ENCODE peak calls at places on chromosome 1, in ten cellular contexts. S is nephron progenitor cell, F is GM10248, R is IMR-90, O is GM12865, B is SK-N-SH, V is GM06990, K is dorsolateral prefrontal cortex, P is tibial artery, N is uterus. A is an unnamed sample.

GRCh38 chr1:150553392-150554085 is 4.3 kb downstream of the ADAMTSL4 start:
- DNase-seq in S (no peak), F (no peak), R (no peak), O (no peak), B (no peak), V (no peak), K (no peak), P (no peak), N (no peak), A (peak)

GRCh38 chr1:99645199-99645598 is 714 bp upstream of the PALMD start:
- DNase-seq in S (no peak), F (no peak), R (peak), O (no peak), B (no peak), V (no peak), K (no peak), P (peak), N (peak), A (no peak)

GRCh38 chr1:183914891-183915290 is 110.0 kb downstream of the RGL1 start:
- DNase-seq in S (no peak), F (no peak), R (no peak), O (no peak), B (no peak), V (no peak), K (no peak), P (no peak), N (no peak), A (no peak)

GRCh38 chr1:53350853-53351767 is 23.2 kb upstream of the LRP8 start:
- DNase-seq in S (no peak), F (no peak), R (no peak), O (no peak), B (no peak), V (no peak), K (no peak), P (peak), N (no peak), A (no peak)

GRCh38 chr1:206717237-206717989 is 32.7 kb downstream of the MAPKAPK2 start:
- DNase-seq in S (no peak), F (peak), R (no peak), O (peak), B (no peak), V (no peak), K (no peak), P (no peak), N (no peak), A (no peak)

GRCh38 chr1:21277178-21277577 is 13.1 kb downstream of the ECE1 start:
- DNase-seq in S (no peak), F (no peak), R (no peak), O (no peak), B (no peak), V (no peak), K (peak), P (no peak), N (no peak), A (no peak)

GRCh38 chr1:35557611-35558373 is at the start of gene NCDN:
- DNase-seq in S (peak), F (peak), R (peak), O (peak), B (peak), V (peak), K (peak), P (peak), N (peak), A (peak)

GRCh38 chr1:6358757-6359567 is 34.6 kb downstream of the ACOT7 start:
- DNase-seq in S (no peak), F (peak), R (peak), O (peak), B (peak), V (peak), K (peak), P (no peak), N (peak), A (no peak)

GRCh38 chr1:185406006-185406974 is 89.2 kb upstream of the IVNS1ABP start:
- DNase-seq in S (no peak), F (no peak), R (no peak), O (peak), B (no peak), V (no peak), K (no peak), P (no peak), N (no peak), A (no peak)

GRCh38 chr1:210758761-210759160 is 375.2 kb downstream of the KCNH1 start:
- DNase-seq in S (no peak), F (no peak), R (no peak), O (no peak), B (no peak), V (no peak), K (no peak), P (no peak), N (no peak), A (no peak)

GRCh38 chr1:183215076-183215720 is 29.1 kb downstream of the LAMC2 start:
- DNase-seq in S (no peak), F (no peak), R (no peak), O (no peak), B (no peak), V (no peak), K (no peak), P (no peak), N (no peak), A (peak)

GRCh38 chr1:178020968-178021640 is 51.2 kb upstream of the SEC16B start:
- DNase-seq in S (no peak), F (no peak), R (peak), O (no peak), B (no peak), V (no peak), K (no peak), P (no peak), N (no peak), A (no peak)

DNA sequence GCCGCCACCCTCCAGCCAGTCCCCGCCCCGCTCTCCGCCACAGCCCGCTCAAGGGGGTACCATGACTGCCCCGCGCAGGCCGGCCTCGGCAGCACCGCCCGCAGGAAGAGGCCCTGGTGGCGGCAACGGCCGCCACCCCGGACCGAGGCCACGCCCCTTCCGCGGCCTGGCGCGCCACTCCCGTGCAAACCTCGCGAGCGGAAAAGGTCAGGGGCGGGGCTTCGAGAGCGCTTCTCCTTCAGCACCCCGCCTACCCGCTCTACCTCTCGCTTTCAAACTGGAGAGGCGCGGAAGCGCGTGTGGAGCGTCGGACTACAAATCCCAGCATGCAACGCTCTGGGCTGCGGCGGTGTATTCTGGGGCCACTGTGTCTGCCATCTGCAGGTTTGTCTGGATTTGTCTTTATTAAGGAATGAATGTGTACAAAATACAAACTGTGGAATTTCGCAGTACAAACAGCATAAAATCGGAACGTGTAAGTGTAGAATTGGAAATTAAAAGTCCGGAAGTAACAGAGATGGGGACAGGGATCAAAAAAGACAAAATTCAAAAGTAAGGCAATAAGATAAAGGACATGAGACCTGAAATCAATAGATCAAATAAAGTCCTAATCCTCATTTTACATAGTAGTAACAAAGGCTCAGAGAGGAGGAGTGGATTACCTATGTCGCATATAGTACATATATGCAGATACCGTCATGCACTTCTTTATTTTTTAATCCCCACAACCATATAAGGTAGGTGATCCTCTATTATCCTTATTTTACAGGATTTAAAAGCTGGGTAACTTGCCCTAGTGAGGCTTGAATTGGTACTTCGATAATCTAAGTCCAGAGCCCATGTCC is 464 bp upstream of the ADSS2 start:
- DNase-seq in S (peak), F (peak), R (peak), O (peak), B (peak), V (peak), K (peak), P (peak), N (peak), A (peak)
- TF ChIP-seq CTCF in S (peak), F (peak), R (peak), O (peak), B (peak), V (peak), K (peak), P (peak), N (peak), A (no peak)

DNA sequence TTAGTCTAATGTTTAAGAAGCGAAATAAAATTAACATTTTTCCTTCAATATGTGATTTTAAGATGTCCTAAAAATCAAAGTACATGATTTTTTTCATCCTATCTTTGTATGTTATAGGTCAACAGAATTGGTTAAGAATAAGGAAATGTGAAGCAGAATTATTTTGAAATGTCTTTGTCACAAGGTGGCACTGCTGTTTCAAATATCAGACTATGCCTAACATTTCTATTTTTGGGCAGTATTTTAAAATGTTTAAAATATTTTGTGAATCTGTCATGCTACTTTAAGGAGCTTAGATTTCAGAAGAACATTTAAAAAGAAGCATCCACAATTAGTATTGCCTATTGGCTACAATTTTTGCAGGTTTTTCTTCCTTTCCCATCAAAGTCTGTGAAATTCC is 38.7 kb downstream of the AMY1C start:
- DNase-seq in S (no peak), F (no peak), R (no peak), O (peak), B (no peak), V (no peak), K (no peak), P (no peak), N (no peak), A (no peak)
- TF ChIP-seq CTCF in S (peak), F (peak), R (peak), O (peak), B (peak), V (peak), K (peak), P (peak), N (no peak), A (no peak)

GRCh38 chr1:154990276-154990675 is 3.1 kb upstream of the LENEP start:
- DNase-seq in S (no peak), F (no peak), R (no peak), O (no peak), B (peak), V (no peak), K (no peak), P (no peak), N (no peak), A (no peak)

GRCh38 chr1:154989195-154989860 is 4.1 kb upstream of the LENEP start:
- DNase-seq in S (no peak), F (no peak), R (no peak), O (no peak), B (no peak), V (no peak), K (no peak), P (no peak), N (no peak), A (no peak)

GRCh38 chr1:154994269-154994977 is 1.0 kb downstream of the LENEP start:
- DNase-seq in S (no peak), F (no peak), R (no peak), O (no peak), B (no peak), V (no peak), K (no peak), P (no peak), N (no peak), A (no peak)

GRCh38 chr1:154993572-154994268 is at the start of gene LENEP:
- DNase-seq in S (no peak), F (no peak), R (no peak), O (no peak), B (peak), V (no peak), K (no peak), P (peak), N (no peak), A (no peak)

GRCh38 chr1:154992721-154993571 is 440 bp upstream of the LENEP start:
- DNase-seq in S (no peak), F (no peak), R (peak), O (no peak), B (no peak), V (no peak), K (no peak), P (peak), N (no peak), A (no peak)
- TF ChIP-seq CTCF in S (no peak), F (no peak), R (peak), O (no peak), B (peak), V (peak), K (no peak), P (no peak), N (no peak), A (no peak)

DNA sequence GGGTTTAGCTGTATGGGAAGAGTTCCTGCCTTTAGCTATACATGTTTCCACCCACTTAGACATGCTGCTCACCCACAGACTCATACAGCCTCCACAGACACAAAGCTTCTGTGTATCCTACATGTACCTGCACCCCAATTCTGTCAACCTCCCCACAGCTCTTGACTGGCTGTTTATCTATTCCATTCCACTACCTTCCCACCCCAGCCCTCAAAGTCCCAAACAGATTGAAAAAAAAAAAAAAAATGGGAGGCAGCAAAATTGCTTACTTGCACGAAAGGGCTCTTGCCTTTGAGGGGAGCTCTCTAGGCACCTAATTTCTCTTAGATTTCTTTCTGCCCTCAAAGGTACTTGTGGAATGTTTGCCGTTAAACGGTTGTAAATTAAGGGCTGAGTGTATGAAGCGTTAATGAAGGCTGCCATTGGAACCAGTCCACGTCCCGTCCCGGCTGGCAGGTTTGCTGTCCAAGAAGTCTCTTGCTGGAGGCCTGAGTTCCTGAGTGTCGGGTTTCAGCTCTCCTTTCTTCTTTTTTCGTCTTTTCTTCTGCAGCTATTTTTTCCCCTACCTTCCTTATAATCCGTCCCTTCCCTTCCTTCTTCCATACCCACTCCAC is 43.6 kb downstream of the PBX1 start:
- DNase-seq in S (peak), F (no peak), R (peak), O (no peak), B (no peak), V (no peak), K (peak), P (peak), N (peak), A (no peak)
- TF ChIP-seq CTCF in S (no peak), F (no peak), R (no peak), O (no peak), B (peak), V (no peak), K (no peak), P (no peak), N (no peak), A (no peak)

GRCh38 chr1:8569242-8569641 is 248.2 kb downstream of the RERE start:
- DNase-seq in S (no peak), F (no peak), R (no peak), O (no peak), B (no peak), V (no peak), K (no peak), P (no peak), N (no peak), A (no peak)

GRCh38 chr1:8572106-8572505 is 245.3 kb downstream of the RERE start:
- DNase-seq in S (no peak), F (no peak), R (no peak), O (no peak), B (no peak), V (no peak), K (no peak), P (no peak), N (no peak), A (no peak)

GRCh38 chr1:8570435-8570834 is 247.0 kb downstream of the RERE start:
- DNase-seq in S (no peak), F (no peak), R (peak), O (no peak), B (peak), V (no peak), K (no peak), P (no peak), N (no peak), A (no peak)

GRCh38 chr1:8568837-8569236 is 248.6 kb downstream of the RERE start:
- DNase-seq in S (no peak), F (no peak), R (no peak), O (no peak), B (no peak), V (no peak), K (no peak), P (no peak), N (no peak), A (no peak)

DNA sequence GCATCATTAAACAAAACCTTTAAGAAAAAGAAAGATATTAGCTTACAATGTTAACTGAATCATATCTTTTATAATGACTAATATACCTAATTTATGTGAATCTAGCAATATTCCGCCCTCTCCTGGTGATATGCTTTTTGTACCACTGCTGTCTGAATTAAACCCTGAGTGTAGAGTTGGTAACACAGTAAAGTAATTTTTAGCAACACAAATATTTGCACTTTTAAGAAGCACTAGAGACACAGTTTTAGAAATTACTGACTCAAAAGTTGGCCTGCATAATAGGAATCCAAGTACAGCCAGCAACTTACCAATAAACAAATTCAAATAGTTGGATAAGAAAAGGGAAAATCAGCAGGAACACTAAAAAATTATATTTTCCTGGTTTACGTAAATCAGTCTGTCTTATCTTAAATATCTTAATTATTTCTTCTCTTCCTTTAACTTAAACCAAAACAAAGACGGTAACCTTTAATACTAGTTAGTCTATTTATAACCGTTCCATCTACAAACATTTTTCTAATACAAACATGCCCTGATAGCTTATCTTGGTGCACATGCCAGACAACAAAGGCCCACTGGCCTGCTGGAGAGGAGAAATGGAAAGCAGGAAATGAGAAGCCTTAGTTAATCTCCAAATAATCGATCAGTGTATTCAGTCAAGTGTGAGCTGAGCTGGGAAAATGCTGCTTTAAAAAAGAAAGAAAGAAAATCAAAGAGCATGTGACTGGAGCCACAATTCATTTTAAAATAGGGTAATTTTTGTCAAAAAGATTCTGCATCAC is 246.0 kb downstream of the RERE start:
- DNase-seq in S (no peak), F (no peak), R (peak), O (no peak), B (peak), V (no peak), K (no peak), P (peak), N (peak), A (no peak)
- TF ChIP-seq CTCF in S (no peak), F (no peak), R (peak), O (no peak), B (peak), V (peak), K (peak), P (peak), N (peak), A (no peak)

DNA sequence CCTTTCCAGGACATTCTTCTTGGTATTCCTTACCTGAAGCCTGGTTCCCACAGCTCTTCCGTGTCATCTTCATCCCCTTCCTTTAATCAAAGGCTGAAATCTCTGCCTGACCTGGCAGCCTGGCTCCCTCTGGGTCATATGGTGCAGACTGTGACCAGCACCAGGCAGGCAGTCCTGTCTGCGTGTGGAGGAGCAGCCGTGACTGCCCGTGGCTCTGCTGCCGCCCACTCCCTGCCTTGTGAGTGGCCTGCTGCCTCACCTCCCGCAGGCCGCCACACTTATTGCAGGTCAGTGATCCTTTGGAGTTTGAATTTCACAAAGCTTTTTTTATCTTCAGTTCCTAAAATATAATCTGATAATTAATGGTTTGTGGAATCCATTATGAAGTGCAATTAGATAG is 36.2 kb upstream of the EPHA8 start:
- DNase-seq in S (no peak), F (no peak), R (no peak), O (no peak), B (peak), V (no peak), K (no peak), P (no peak), N (no peak), A (no peak)
- TF ChIP-seq CTCF in S (no peak), F (no peak), R (peak), O (no peak), B (no peak), V (no peak), K (no peak), P (no peak), N (no peak), A (no peak)

GRCh38 chr1:43463461-43463860 is 9.7 kb upstream of the HYI start:
- DNase-seq in S (no peak), F (no peak), R (peak), O (no peak), B (no peak), V (no peak), K (no peak), P (no peak), N (no peak), A (no peak)
- TF ChIP-seq CTCF in S (no peak), F (no peak), R (no peak), O (no peak), B (no peak), V (no peak), K (no peak), P (no peak), N (no peak), A (no peak)

A was measured in glutamatergic neuron.